ENCODE peak calls at places on chromosomes 2 and 18, in six cellular contexts. One of them, this sample, is unnamed.

GRCh38 chr2:12090590-12090989 is 344.2 kb downstream of the LPIN1 start:
- DNase-seq in stomach: no peak
- DNase-seq in HepG2: no peak
- DNase-seq in sigmoid colon: no peak
- DNase-seq in transverse colon: no peak
- DNase-seq in tibial nerve: no peak
- DNase-seq in this sample: no peak

GRCh38 chr2:201965550-201965949 is 68.1 kb upstream of the FZD7 start:
- DNase-seq in stomach: no peak
- DNase-seq in HepG2: peak
- DNase-seq in sigmoid colon: no peak
- DNase-seq in transverse colon: no peak
- DNase-seq in tibial nerve: no peak
- DNase-seq in this sample: no peak

GRCh38 chr2:117646872-117647271 is 167.6 kb upstream of the DDX18 start:
- DNase-seq in stomach: no peak
- DNase-seq in HepG2: no peak
- DNase-seq in sigmoid colon: no peak
- DNase-seq in transverse colon: no peak
- DNase-seq in tibial nerve: no peak
- DNase-seq in this sample: no peak

GRCh38 chr2:211451642-211452041 is 895.2 kb downstream of the CPS1 start:
- DNase-seq in stomach: no peak
- DNase-seq in HepG2: no peak
- DNase-seq in sigmoid colon: no peak
- DNase-seq in transverse colon: no peak
- DNase-seq in tibial nerve: no peak
- DNase-seq in this sample: no peak

GRCh38 chr2:232981767-232982360 is 31.2 kb downstream of the NGEF start:
- DNase-seq in stomach: no peak
- DNase-seq in HepG2: peak
- DNase-seq in sigmoid colon: no peak
- DNase-seq in transverse colon: no peak
- DNase-seq in tibial nerve: no peak
- DNase-seq in this sample: no peak

GRCh38 chr2:101729521-101730190 is 32.1 kb downstream of the MAP4K4 start:
- DNase-seq in stomach: no peak
- DNase-seq in HepG2: no peak
- DNase-seq in sigmoid colon: no peak
- DNase-seq in transverse colon: no peak
- DNase-seq in tibial nerve: no peak
- DNase-seq in this sample: no peak

GRCh38 chr2:55010915-55011314 is 39.3 kb downstream of the RTN4 start:
- DNase-seq in stomach: no peak
- DNase-seq in HepG2: peak
- DNase-seq in sigmoid colon: no peak
- DNase-seq in transverse colon: no peak
- DNase-seq in tibial nerve: peak
- DNase-seq in this sample: peak

GRCh38 chr2:210503622-210504300 is 27.2 kb upstream of the LANCL1 start:
- DNase-seq in stomach: no peak
- DNase-seq in HepG2: no peak
- DNase-seq in sigmoid colon: no peak
- DNase-seq in transverse colon: no peak
- DNase-seq in tibial nerve: no peak
- DNase-seq in this sample: no peak

GRCh38 chr2:45888167-45888566 is 236.7 kb downstream of the PRKCE start:
- DNase-seq in stomach: no peak
- DNase-seq in HepG2: no peak
- DNase-seq in sigmoid colon: no peak
- DNase-seq in transverse colon: no peak
- DNase-seq in tibial nerve: no peak
- DNase-seq in this sample: no peak

DNA sequence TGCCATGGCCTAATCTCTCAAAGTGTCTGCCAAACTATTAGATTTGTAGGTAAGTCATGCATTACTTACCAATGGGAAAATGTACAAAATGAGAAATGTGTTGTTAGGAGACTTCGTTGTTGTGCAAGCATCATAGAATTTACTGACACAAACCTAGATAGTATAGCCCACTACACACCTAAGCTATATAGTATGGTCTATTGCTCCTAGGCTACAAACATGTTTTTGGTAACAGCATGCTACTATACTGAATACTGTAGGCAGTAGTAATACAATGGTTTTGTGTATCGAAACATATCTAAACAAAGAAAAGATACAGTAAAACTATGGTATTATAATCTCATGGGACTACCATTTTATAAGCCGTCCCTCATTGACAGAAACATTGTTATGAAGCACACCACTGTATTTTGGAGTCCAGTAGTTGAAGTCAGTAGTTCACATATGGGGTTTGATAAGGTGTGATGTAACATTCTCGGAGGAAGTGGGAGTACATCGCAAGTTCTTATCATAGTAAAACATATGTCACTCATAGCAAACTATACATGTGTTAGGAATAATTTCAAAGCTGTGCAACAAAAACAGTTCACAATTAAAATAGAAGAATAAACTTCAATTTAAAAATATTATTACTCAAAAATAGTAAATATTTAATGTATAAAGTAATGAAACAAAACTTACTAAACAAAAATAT is 12.0 kb upstream of the GTF2A1L start:
- DNase-seq in stomach: no peak
- DNase-seq in HepG2: no peak
- DNase-seq in sigmoid colon: no peak
- DNase-seq in transverse colon: no peak
- DNase-seq in tibial nerve: no peak
- DNase-seq in this sample: no peak
- TF ChIP-seq EP300 in stomach: no peak
- TF ChIP-seq EP300 in HepG2: no peak
- TF ChIP-seq EP300 in sigmoid colon: no peak
- TF ChIP-seq EP300 in transverse colon: no peak
- TF ChIP-seq EP300 in tibial nerve: no peak
- TF ChIP-seq EP300 in this sample: no peak

GRCh38 chr2:180328795-180329422 is 321.8 kb upstream of the CWC22 start:
- DNase-seq in stomach: no peak
- DNase-seq in HepG2: no peak
- DNase-seq in sigmoid colon: no peak
- DNase-seq in transverse colon: no peak
- DNase-seq in tibial nerve: no peak
- DNase-seq in this sample: no peak

GRCh38 chr2:180336550-180336949 is 329.5 kb upstream of the CWC22 start:
- DNase-seq in stomach: no peak
- DNase-seq in HepG2: no peak
- DNase-seq in sigmoid colon: no peak
- DNase-seq in transverse colon: no peak
- DNase-seq in tibial nerve: no peak
- DNase-seq in this sample: no peak

GRCh38 chr2:180337136-180337535 is 330.0 kb upstream of the CWC22 start:
- DNase-seq in stomach: no peak
- DNase-seq in HepG2: no peak
- DNase-seq in sigmoid colon: no peak
- DNase-seq in transverse colon: no peak
- DNase-seq in tibial nerve: no peak
- DNase-seq in this sample: no peak

DNA sequence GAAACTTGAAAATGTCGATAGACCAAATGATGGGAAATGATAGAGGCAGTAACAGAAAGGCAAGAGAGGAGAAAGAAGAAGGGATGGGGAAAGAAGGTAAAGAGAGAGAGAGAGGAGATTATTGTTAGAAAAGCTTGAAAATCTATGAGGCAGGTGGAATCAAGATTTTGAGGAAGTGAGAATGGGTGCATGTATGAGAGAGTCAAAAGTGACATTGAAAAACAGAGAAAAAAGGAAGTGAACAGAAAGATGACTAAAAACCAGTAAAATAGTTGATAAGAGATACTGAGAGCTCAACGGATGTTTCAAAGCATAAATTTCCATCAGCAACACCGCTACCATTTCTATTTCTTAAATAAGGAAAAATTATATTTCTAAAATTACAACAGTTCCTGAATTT is 327.4 kb upstream of the CWC22 start:
- DNase-seq in stomach: no peak
- DNase-seq in HepG2: no peak
- DNase-seq in sigmoid colon: no peak
- DNase-seq in transverse colon: no peak
- DNase-seq in tibial nerve: no peak
- DNase-seq in this sample: no peak
- TF ChIP-seq EP300 in stomach: no peak
- TF ChIP-seq EP300 in HepG2: no peak
- TF ChIP-seq EP300 in sigmoid colon: no peak
- TF ChIP-seq EP300 in transverse colon: no peak
- TF ChIP-seq EP300 in tibial nerve: no peak
- TF ChIP-seq EP300 in this sample: no peak

DNA sequence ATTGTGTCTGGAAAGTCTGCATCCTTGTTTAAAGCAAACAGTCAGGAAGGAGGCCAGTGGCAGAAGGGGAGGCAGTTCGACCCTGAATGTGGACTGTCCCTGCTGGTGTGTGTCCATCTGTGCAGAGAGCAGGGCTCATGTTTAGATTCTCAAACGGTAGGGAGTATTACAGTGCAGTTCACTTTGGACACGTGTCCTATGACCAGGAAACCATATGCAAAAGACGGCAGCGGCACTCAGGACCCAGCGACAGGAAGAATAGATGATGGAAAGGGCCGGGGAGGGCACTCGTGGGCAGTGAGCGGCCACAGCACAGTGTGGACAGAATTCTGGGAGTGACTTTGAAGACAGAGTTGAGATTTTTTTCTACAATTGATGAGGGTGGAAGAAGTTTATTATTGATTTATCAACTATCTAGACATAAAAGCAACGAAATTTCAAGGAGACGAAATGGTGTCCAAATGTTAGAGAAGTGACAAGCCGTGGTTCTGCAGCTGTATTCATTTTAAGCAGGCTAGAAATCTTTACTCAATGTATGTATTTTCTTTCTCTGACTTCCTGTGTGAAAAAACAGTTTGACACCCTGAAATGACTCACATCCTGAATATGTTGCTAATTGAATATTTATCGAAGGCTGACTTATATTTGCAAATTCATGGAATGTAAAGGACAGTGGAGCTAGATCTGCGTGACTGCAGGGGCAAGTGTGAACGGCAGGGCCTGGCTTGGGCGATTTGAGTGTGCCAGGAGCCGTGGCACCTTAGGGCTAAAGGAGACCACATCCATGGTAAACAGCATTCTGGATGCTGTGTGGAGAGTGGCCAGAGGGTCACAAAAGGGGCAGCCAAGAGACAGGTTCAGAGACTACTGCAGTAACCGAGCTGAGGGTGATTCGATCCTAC is 214.2 kb downstream of the PTGR3 start:
- DNase-seq in stomach: no peak
- DNase-seq in HepG2: no peak
- DNase-seq in sigmoid colon: no peak
- DNase-seq in transverse colon: peak
- DNase-seq in tibial nerve: no peak
- DNase-seq in this sample: no peak
- TF ChIP-seq EP300 in stomach: no peak
- TF ChIP-seq EP300 in HepG2: no peak
- TF ChIP-seq EP300 in sigmoid colon: no peak
- TF ChIP-seq EP300 in transverse colon: no peak
- TF ChIP-seq EP300 in tibial nerve: no peak
- TF ChIP-seq EP300 in this sample: no peak

DNA sequence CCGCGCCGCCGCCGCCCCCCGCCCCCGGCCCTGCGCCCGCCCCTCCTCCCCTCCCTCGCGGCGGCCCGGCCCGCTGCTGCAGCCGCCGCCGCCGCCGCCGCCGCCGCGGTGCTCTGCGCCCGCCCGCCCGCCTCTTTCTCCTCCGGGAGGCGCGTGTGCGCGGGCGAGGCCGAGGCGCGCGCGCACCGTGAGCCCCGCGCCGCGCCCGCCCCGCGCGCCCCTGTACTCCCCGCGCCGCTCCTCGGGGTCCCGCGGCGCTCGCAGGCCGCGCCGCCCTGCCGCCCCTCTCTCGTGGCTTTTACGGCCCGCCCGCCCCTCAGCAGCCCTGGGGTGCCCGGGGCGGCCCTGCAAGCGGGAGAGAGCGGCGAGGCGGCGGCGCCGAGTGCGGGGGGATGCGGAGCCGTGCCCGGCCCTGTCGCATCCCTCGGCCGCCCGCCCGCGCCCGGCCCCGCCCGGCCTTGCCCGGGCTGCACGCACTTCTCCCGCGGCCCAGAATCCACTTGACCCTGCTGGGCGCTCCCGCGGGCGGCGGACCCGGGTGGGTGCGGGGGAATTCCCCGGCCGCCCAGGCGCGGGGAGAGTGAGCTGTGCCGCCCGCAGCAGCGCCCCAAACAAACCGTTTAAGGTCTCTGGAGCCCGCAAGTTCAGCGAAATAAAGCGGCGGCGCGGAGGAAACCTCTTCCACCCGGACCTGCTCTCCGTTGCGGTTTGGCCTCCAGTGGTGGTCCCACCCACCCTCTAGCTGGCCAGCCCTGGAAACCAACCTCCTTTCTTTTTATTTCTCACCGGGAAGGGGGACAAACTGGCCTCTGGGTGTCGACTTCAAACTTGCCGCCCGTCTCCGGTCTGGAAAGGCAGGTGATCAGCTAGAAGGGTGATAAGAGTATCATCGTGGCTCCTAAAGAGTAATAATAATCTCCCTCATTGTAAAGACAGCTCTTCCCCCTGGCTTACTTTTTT is 37.4 kb downstream of the AFF3 start:
- DNase-seq in stomach: peak
- DNase-seq in HepG2: no peak
- DNase-seq in sigmoid colon: no peak
- DNase-seq in transverse colon: no peak
- DNase-seq in tibial nerve: no peak
- DNase-seq in this sample: no peak
- TF ChIP-seq EP300 in stomach: no peak
- TF ChIP-seq EP300 in HepG2: no peak
- TF ChIP-seq EP300 in sigmoid colon: no peak
- TF ChIP-seq EP300 in transverse colon: no peak
- TF ChIP-seq EP300 in tibial nerve: no peak
- TF ChIP-seq EP300 in this sample: no peak

GRCh38 chr18:58590231-58590630 is 38.7 kb downstream of the ALPK2 start:
- DNase-seq in stomach: no peak
- DNase-seq in HepG2: peak
- DNase-seq in sigmoid colon: peak
- DNase-seq in transverse colon: no peak
- DNase-seq in tibial nerve: no peak
- DNase-seq in this sample: no peak
- TF ChIP-seq EP300 in stomach: no peak
- TF ChIP-seq EP300 in HepG2: no peak
- TF ChIP-seq EP300 in sigmoid colon: no peak
- TF ChIP-seq EP300 in transverse colon: no peak
- TF ChIP-seq EP300 in tibial nerve: no peak
- TF ChIP-seq EP300 in this sample: no peak

GRCh38 chr2:105490956-105491355 is 92.1 kb upstream of the FHL2 start:
- DNase-seq in stomach: no peak
- DNase-seq in HepG2: no peak
- DNase-seq in sigmoid colon: no peak
- DNase-seq in transverse colon: peak
- DNase-seq in tibial nerve: no peak
- DNase-seq in this sample: no peak
- TF ChIP-seq EP300 in stomach: no peak
- TF ChIP-seq EP300 in HepG2: no peak
- TF ChIP-seq EP300 in sigmoid colon: no peak
- TF ChIP-seq EP300 in transverse colon: no peak
- TF ChIP-seq EP300 in tibial nerve: no peak
- TF ChIP-seq EP300 in this sample: no peak

This sample was measured in suprapubic skin.